ENCODE peak calls at places on chromosomes 2 and 18, in four cellular contexts. One of them, this sample, is unnamed.

GRCh38 chr18:45171575-45172225 is 443.6 kb upstream of the SLC14A2 start:
- DNase-seq in aorta: no peak
- DNase-seq in brain microvascular endothelial cell: peak; percentile 19
- DNase-seq in T follicular helper cell: no peak
- DNase-seq in this sample: no peak

GRCh38 chr2:216620806-216621205 is 12.4 kb upstream of the IGFBP2 start:
- DNase-seq in aorta: no peak
- DNase-seq in brain microvascular endothelial cell: no peak
- DNase-seq in T follicular helper cell: no peak
- DNase-seq in this sample: no peak

GRCh38 chr18:79581406-79581805 is 98.2 kb upstream of the CTDP1 start:
- DNase-seq in aorta: peak; percentile 36
- DNase-seq in brain microvascular endothelial cell: no peak
- DNase-seq in T follicular helper cell: no peak
- DNase-seq in this sample: peak; percentile 21

GRCh38 chr2:162063899-162064298 is 10.1 kb downstream of the DPP4 start:
- DNase-seq in aorta: no peak
- DNase-seq in brain microvascular endothelial cell: no peak
- DNase-seq in T follicular helper cell: no peak
- DNase-seq in this sample: no peak

GRCh38 chr2:175154670-175155082 is 13.3 kb downstream of the ATF2 start:
- DNase-seq in aorta: no peak
- DNase-seq in brain microvascular endothelial cell: peak; percentile 68
- DNase-seq in T follicular helper cell: no peak
- DNase-seq in this sample: no peak

GRCh38 chr2:233208382-233209116 is 42.9 kb upstream of the ATG16L1 start:
- DNase-seq in aorta: no peak
- DNase-seq in brain microvascular endothelial cell: no peak
- DNase-seq in T follicular helper cell: no peak
- DNase-seq in this sample: no peak

GRCh38 chr2:19021721-19022120 is 336.7 kb downstream of the OSR1 start:
- DNase-seq in aorta: no peak
- DNase-seq in brain microvascular endothelial cell: no peak
- DNase-seq in T follicular helper cell: no peak
- DNase-seq in this sample: no peak

GRCh38 chr2:96502891-96503636 is 2.1 kb downstream of the NEURL3 start:
- DNase-seq in aorta: no peak
- DNase-seq in brain microvascular endothelial cell: no peak
- DNase-seq in T follicular helper cell: no peak
- DNase-seq in this sample: no peak

GRCh38 chr2:25972049-25972823 is 10.1 kb downstream of the KIF3C start:
- DNase-seq in aorta: no peak
- DNase-seq in brain microvascular endothelial cell: peak; percentile 64
- DNase-seq in T follicular helper cell: no peak
- DNase-seq in this sample: no peak

GRCh38 chr18:69795785-69796184 is 151.9 kb downstream of the CD226 start:
- DNase-seq in aorta: no peak
- DNase-seq in brain microvascular endothelial cell: no peak
- DNase-seq in T follicular helper cell: no peak
- DNase-seq in this sample: no peak

GRCh38 chr18:3652380-3653262 is 202.6 kb downstream of the TGIF1 start:
- DNase-seq in aorta: peak; percentile 88
- DNase-seq in brain microvascular endothelial cell: peak; percentile 99
- DNase-seq in T follicular helper cell: no peak
- DNase-seq in this sample: peak; percentile 77

GRCh38 chr2:9095690-9096089 is 92.2 kb upstream of the MBOAT2 start:
- DNase-seq in aorta: peak; percentile 80
- DNase-seq in brain microvascular endothelial cell: peak; percentile 24
- DNase-seq in T follicular helper cell: no peak
- DNase-seq in this sample: peak; percentile 58

GRCh38 chr2:71554028-71554705 is 100.8 kb downstream of the DYSF start:
- DNase-seq in aorta: peak; percentile 51
- DNase-seq in brain microvascular endothelial cell: no peak
- DNase-seq in T follicular helper cell: no peak
- DNase-seq in this sample: no peak

GRCh38 chr18:12991839-12992216 is 666 bp downstream of the CEP192 start:
- DNase-seq in aorta: no peak
- DNase-seq in brain microvascular endothelial cell: no peak
- DNase-seq in T follicular helper cell: no peak
- DNase-seq in this sample: no peak

GRCh38 chr18:28584726-28585125 is 407.8 kb upstream of the CDH2 start:
- DNase-seq in aorta: no peak
- DNase-seq in brain microvascular endothelial cell: peak; percentile 49
- DNase-seq in T follicular helper cell: no peak
- DNase-seq in this sample: no peak

GRCh38 chr18:49728542-49728941 is 84.8 kb downstream of the ACAA2 start:
- DNase-seq in aorta: no peak
- DNase-seq in brain microvascular endothelial cell: peak; percentile 47
- DNase-seq in T follicular helper cell: no peak
- DNase-seq in this sample: no peak

GRCh38 chr2:27212626-27213471 is 781 bp upstream of the SLC5A6 start:
- DNase-seq in aorta: no peak
- DNase-seq in brain microvascular endothelial cell: peak; percentile 59
- DNase-seq in T follicular helper cell: peak; percentile 64
- DNase-seq in this sample: no peak

GRCh38 chr18:63213936-63214671 is 105.5 kb downstream of the BCL2 start:
- DNase-seq in aorta: no peak
- DNase-seq in brain microvascular endothelial cell: no peak
- DNase-seq in T follicular helper cell: no peak
- DNase-seq in this sample: no peak

GRCh38 chr18:23853448-23854210 is 160.9 kb upstream of the TTC39C start:
- DNase-seq in aorta: no peak
- DNase-seq in brain microvascular endothelial cell: no peak
- DNase-seq in T follicular helper cell: no peak
- DNase-seq in this sample: no peak

GRCh38 chr2:200592414-200593075 is 6.7 kb downstream of the AOX1 start:
- DNase-seq in aorta: no peak
- DNase-seq in brain microvascular endothelial cell: peak; percentile 37
- DNase-seq in T follicular helper cell: no peak
- DNase-seq in this sample: no peak

GRCh38 chr2:229914182-229914581 is 7.6 kb downstream of the TRIP12 start:
- DNase-seq in aorta: no peak
- DNase-seq in brain microvascular endothelial cell: no peak
- DNase-seq in T follicular helper cell: no peak
- DNase-seq in this sample: no peak

GRCh38 chr2:85248741-85249524 is 78.9 kb downstream of the TGOLN2 start:
- DNase-seq in aorta: no peak
- DNase-seq in brain microvascular endothelial cell: peak; percentile 63
- DNase-seq in T follicular helper cell: no peak
- DNase-seq in this sample: no peak

GRCh38 chr2:220660277-220661155 is 911.6 kb downstream of the EPHA4 start:
- DNase-seq in aorta: no peak
- DNase-seq in brain microvascular endothelial cell: no peak
- DNase-seq in T follicular helper cell: no peak
- DNase-seq in this sample: no peak

GRCh38 chr2:233386382-233387041 is 32.2 kb downstream of the DGKD start:
- DNase-seq in aorta: no peak
- DNase-seq in brain microvascular endothelial cell: peak; percentile 34
- DNase-seq in T follicular helper cell: no peak
- DNase-seq in this sample: no peak

GRCh38 chr2:73175663-73176204 is 26.6 kb upstream of the NOTO start:
- DNase-seq in aorta: peak; percentile 94
- DNase-seq in brain microvascular endothelial cell: peak; percentile 56
- DNase-seq in T follicular helper cell: peak; percentile 61
- DNase-seq in this sample: peak; percentile 76

GRCh38 chr2:180255981-180256380 is 248.9 kb upstream of the CWC22 start:
- DNase-seq in aorta: no peak
- DNase-seq in brain microvascular endothelial cell: no peak
- DNase-seq in T follicular helper cell: no peak
- DNase-seq in this sample: no peak

GRCh38 chr18:37660658-37661057 is 95.1 kb upstream of the CELF4 start:
- DNase-seq in aorta: no peak
- DNase-seq in brain microvascular endothelial cell: no peak
- DNase-seq in T follicular helper cell: no peak
- DNase-seq in this sample: no peak

GRCh38 chr2:109378682-109379081 is 235.1 kb downstream of the SEPTIN10 start:
- DNase-seq in aorta: no peak
- DNase-seq in brain microvascular endothelial cell: no peak
- DNase-seq in T follicular helper cell: no peak
- DNase-seq in this sample: peak; percentile 10

GRCh38 chr2:120233292-120233691 is 10.1 kb upstream of the TMEM185B start:
- DNase-seq in aorta: no peak
- DNase-seq in brain microvascular endothelial cell: no peak
- DNase-seq in T follicular helper cell: no peak
- DNase-seq in this sample: no peak

GRCh38 chr2:120100627-120101026 is 87.8 kb downstream of the EPB41L5 start:
- DNase-seq in aorta: no peak
- DNase-seq in brain microvascular endothelial cell: no peak
- DNase-seq in T follicular helper cell: no peak
- DNase-seq in this sample: no peak

GRCh38 chr2:121866789-121867188 is 111.3 kb downstream of the TSN start:
- DNase-seq in aorta: no peak
- DNase-seq in brain microvascular endothelial cell: peak; percentile 2
- DNase-seq in T follicular helper cell: no peak
- DNase-seq in this sample: no peak

This sample was measured in left lung.